ENCODE peak calls at places on chromosomes 13 and 19, in four cellular contexts. S is IMR-90, D is endothelial cell of umbilical vein, N is HCT116. F is an unnamed sample.

GRCh38 chr13:37617162-37617561 is 18.6 kb upstream of the POSTN start:
- DNase-seq in N (no peak), S (peak; percentile 80), D (peak; percentile 59), F (no peak)

GRCh38 chr13:83780201-83780600 is 102.1 kb downstream of the SLITRK1 start:
- DNase-seq in D (no peak), N (peak; percentile 0), S (peak; percentile 15), F (peak; percentile 39)

GRCh38 chr13:56039992-56040391 is 1100.7 kb upstream of the PRR20A start:
- DNase-seq in S (no peak), N (no peak), D (no peak), F (no peak)

GRCh38 chr19:53912653-53913052 is 3.6 kb downstream of the CACNG7 start:
- DNase-seq in D (no peak), N (no peak), S (no peak), F (peak; percentile 51)

GRCh38 chr13:61135583-61135982 is 280.1 kb downstream of the PCDH20 start:
- DNase-seq in S (no peak), N (no peak), D (no peak), F (no peak)

GRCh38 chr13:39349391-39349790 is 253.6 kb downstream of the LHFPL6 start:
- DNase-seq in N (no peak), D (no peak), S (no peak), F (no peak)

GRCh38 chr13:101429733-101430132 is 13.4 kb upstream of the NALCN start:
- DNase-seq in N (no peak), S (peak; percentile 7), D (no peak), F (no peak)

GRCh38 chr19:33401683-33402420 is 28.3 kb downstream of the CEBPG start:
- DNase-seq in D (no peak), N (no peak), S (no peak), F (no peak)

GRCh38 chr19:15576526-15577156 is 38.4 kb upstream of the CYP4F8 start:
- DNase-seq in S (no peak), D (no peak), N (no peak), F (no peak)

GRCh38 chr13:31334994-31335549 is 135.3 kb downstream of the B3GLCT start:
- DNase-seq in D (no peak), S (no peak), N (no peak), F (no peak)

GRCh38 chr13:75798353-75799245 is 162.5 kb downstream of the LMO7 start:
- DNase-seq in D (peak; percentile 38), S (peak; percentile 65), N (peak; percentile 39), F (no peak)

GRCh38 chr19:28887920-28888618 is 324.9 kb downstream of the UQCRFS1 start:
- DNase-seq in D (no peak), N (no peak), S (no peak), F (peak; percentile 69)

GRCh38 chr19:46351241-46352041 is 4.6 kb downstream of the PPP5C start:
- DNase-seq in D (peak; percentile 70), N (no peak), S (peak; percentile 43), F (no peak)

GRCh38 chr19:5403968-5404640 is 51.1 kb upstream of the ZNRF4 start:
- DNase-seq in D (peak; percentile 60), S (peak; percentile 81), N (peak; percentile 54), F (peak; percentile 98)

GRCh38 chr13:63910406-63910957 is 2494.8 kb upstream of the PCDH20 start:
- DNase-seq in D (peak; percentile 3), N (no peak), S (peak; percentile 7), F (peak; percentile 66)

DNA sequence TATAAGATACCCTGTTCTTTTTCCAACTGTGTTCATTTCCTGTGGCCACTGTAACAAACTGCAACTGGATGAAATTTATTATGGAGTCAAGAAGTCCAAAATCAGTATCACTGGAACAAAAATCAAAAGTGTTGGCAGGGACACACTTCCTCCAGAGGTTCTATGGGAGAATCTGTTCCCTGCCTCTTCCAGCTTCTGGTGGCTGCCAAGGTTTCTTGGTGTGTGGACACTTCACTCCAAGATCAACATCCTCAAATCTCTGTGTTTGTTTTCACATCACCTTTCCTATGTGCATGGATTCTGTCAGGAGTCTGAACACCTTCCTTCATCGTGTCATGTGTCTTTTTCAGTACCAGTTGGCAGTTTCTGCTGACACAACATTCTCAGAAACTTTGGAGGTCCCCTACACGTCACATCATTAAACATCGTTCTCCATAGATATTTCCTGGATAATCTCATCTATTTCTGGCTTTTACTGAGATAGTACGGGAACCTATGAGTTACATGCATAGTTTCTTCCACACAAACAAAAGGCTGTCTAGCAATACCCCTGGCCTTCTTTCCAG is 15.2 kb upstream of the EFNB2 start:
- DNase-seq in N (no peak), S (no peak), D (no peak), F (no peak)
- H4K20me1 ChIP-seq in N (peaks cover 51% of the 10 kb centered on the region), S (peaks cover 38% of the 10 kb centered on the region), D (peaks cover 20% of the 10 kb centered on the region), F (peaks cover 98% of the 10 kb centered on the region)

GRCh38 chr13:113854238-113855011 is 9.5 kb downstream of the GAS6 start:
- DNase-seq in D (no peak), S (peak; percentile 81), N (no peak), F (no peak)

GRCh38 chr13:113855931-113856715 is 7.8 kb downstream of the GAS6 start:
- DNase-seq in D (no peak), N (no peak), S (no peak), F (no peak)

GRCh38 chr13:113856716-113857065 is 7.2 kb downstream of the GAS6 start:
- DNase-seq in D (peak; percentile 62), N (no peak), S (peak; percentile 78), F (no peak)

GRCh38 chr13:113853518-113854237 is 10.2 kb downstream of the GAS6 start:
- DNase-seq in N (no peak), D (peak; percentile 60), S (peak; percentile 44), F (no peak)

DNA sequence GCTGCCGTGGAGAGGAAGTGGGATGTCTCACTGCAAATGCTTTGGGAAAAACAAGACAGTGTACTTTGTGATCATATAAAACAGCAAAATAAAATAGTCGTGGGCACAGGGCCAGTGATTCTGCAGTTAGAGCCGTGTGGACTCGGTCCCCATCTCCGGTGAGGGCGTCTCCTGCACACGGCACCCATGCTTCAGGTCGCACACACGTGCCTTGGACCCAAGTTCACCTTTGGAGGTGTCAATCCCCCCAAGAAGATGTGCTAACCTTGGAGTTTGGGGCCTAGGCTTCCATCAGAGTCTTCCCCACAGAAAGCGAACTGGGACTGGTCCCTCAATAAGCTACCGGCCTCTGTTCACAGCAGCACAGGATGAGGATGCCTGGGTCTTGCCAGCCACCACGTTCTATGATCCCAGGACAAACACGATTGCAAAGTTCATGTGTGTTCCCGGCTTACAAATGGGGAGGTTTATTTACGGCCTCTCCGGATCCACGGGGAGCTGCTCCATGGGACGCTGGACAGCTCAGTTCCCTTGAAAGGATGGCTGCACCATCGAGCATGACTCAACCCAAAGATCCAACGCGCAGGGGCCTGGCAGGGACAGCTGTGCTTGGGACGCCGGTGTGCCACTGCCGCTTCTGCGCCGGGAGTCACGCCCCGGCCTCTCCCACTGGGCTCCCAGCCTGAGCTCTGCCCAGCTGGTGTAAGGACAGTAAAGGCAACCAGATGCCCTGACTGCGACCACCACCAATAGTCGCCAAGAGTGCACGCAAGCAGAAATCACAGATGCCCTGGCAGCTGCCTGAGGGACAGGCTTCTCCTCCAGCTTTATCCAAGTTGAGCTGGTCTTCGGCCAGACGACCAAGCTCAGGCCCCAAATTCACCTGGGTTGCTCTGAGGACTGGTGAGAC is 8.6 kb downstream of the GAS6 start:
- DNase-seq in S (no peak), D (no peak), N (no peak), F (no peak)
- H3K27ac ChIP-seq in S (peak overlapping the region; percentile 53), D (no peak overlapping the region), N (no peak overlapping the region), F (no peak overlapping the region)

GRCh38 chr19:49801966-49802661 is 11.0 kb downstream of the FUZ start:
- DNase-seq in N (no peak), D (peak; percentile 80), S (peak; percentile 86), F (peak; percentile 84)
- H3K9ac ChIP-seq in N (no peak overlapping the region), D (no peak overlapping the region), S (peak overlapping the region; percentile 64), F (no peak overlapping the region)

DNA sequence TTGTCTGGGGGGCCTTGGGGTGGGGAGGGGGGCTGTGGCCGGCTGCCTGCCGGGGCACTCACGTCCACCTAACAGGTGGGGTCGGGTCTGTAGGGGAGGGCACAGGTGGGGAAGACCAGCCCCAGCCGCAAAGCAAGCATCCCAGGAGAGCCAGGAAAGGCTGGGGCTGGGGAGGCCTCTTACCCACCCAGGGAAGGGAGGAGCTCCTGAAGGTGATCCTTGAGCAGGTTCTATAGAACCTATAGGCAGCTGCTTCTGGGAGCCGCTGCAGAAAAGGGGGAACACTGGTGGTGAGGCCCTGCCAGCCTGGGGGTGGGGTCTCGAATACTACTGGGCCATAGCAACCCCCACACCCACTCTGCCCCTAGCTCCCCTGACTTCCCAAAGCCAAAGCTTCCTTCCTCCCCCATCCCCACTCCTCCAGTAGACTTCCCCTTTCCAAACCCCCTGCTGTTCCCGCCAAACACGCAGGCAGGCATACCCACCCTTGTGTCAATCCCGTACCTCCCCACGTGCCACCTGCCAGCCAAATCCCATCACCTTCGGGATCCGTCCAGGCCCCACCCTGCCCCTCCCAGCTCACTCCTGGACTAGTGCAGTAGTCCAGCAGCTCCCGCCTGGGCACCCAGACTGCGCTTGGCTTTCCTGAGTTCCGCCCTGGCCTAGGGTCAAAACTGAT is 5.6 kb downstream of the KLF16 start:
- DNase-seq in N (no peak), D (no peak), S (no peak), F (no peak)
- H4K20me1 ChIP-seq in N (peaks cover 7% of the 10 kb centered on the region), D (no peaks in the 10 kb centered on the region), S (peaks cover 85% of the 10 kb centered on the region), F (peaks cover 96% of the 10 kb centered on the region)

GRCh38 chr13:45205124-45205523 is 4.3 kb upstream of the KCTD4 start:
- DNase-seq in N (no peak), S (no peak), D (peak; percentile 9), F (no peak)

GRCh38 chr13:45206340-45206739 is 5.5 kb upstream of the KCTD4 start:
- DNase-seq in N (peak; percentile 69), D (peak; percentile 84), S (peak; percentile 96), F (no peak)

GRCh38 chr13:45208132-45208531 is 7.3 kb upstream of the KCTD4 start:
- DNase-seq in S (no peak), N (no peak), D (no peak), F (no peak)

GRCh38 chr13:45209229-45209628 is 8.4 kb upstream of the KCTD4 start:
- DNase-seq in S (peak; percentile 62), N (no peak), D (no peak), F (no peak)

DNA sequence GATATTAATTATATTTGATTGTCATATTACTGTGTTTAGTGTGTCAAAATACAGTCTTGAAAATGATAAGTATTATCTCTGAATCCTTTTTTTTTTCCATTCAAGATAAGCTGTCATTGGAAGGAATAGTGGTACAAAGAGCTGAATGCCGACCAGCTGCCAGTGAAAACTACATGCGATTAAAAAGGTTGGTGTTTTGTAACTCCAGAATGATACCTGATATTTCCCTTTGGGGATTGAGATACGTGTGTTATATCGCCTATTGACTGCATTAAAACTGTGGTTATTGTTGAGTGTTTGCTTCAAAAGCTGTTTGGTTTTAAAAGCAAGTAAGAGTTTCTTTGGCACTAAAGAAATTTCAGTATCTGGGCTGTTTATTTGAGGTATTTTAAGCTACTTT is 6.5 kb upstream of the KCTD4 start:
- DNase-seq in D (no peak), S (no peak), N (no peak), F (no peak)
- H3K27ac ChIP-seq in D (peak overlapping the region; percentile 88), S (peak overlapping the region; percentile 70), N (peak overlapping the region; percentile 77), F (no peak overlapping the region)

GRCh38 chr19:42285546-42285945 is 16.4 kb upstream of the PRR19 start:
- DNase-seq in N (no peak), S (no peak), D (peak; percentile 22), F (peak; percentile 46)
- H3K9ac ChIP-seq in N (peak overlapping the region; percentile 66), S (peak overlapping the region; percentile 14), D (no peak overlapping the region), F (peak overlapping the region; percentile 15)

GRCh38 chr19:10395436-10395835 is 7.9 kb downstream of the CDC37 start:
- DNase-seq in N (no peak), S (no peak), D (no peak), F (no peak)

GRCh38 chr19:10395853-10396355 is 7.4 kb downstream of the CDC37 start:
- DNase-seq in D (no peak), N (no peak), S (no peak), F (no peak)

GRCh38 chr19:10402441-10403038 is 802 bp downstream of the CDC37 start:
- DNase-seq in D (peak; percentile 65), S (no peak), N (no peak), F (peak; percentile 39)

GRCh38 chr19:10399878-10400277 is 3.5 kb downstream of the CDC37 start:
- DNase-seq in D (no peak), S (no peak), N (no peak), F (no peak)

GRCh38 chr19:10398819-10399218 is 4.5 kb downstream of the CDC37 start:
- DNase-seq in D (no peak), S (no peak), N (no peak), F (no peak)
- H4K20me1 ChIP-seq in D (no peaks in the 10 kb centered on the region), S (peaks cover 69% of the 10 kb centered on the region), N (peaks cover 16% of the 10 kb centered on the region), F (peaks cover 47% of the 10 kb centered on the region)